ENCODE peak calls at places on chromosomes 11 and 22, in nine cellular contexts. Z is endodermal cell, K is Karpas-422, I is GM23338, O is H7, X is mammary epithelial cell, U is breast epithelium, H is fibroblast of lung, A is psoas muscle. R is an unnamed sample.

GRCh38 chr22:36288571-36289405 is 35.9 kb downstream of the APOL1 start:
- DNase-seq in A (no peak), I (no peak), O (peak; percentile 47), H (no peak), U (no peak), K (no peak), Z (no peak), X (no peak), R (no peak)

GRCh38 chr11:34840736-34841386 is 75.3 kb downstream of the APIP start:
- DNase-seq in A (no peak), O (peak; percentile 41), K (peak; percentile 87), I (peak; percentile 78), U (no peak), Z (peak; percentile 69), H (no peak), X (peak; percentile 25), R (no peak)

GRCh38 chr11:119585038-119585666 is 143.8 kb downstream of the NECTIN1 start:
- DNase-seq in X (peak; percentile 29), O (peak; percentile 85), I (peak; percentile 65), H (no peak), U (peak; percentile 71), Z (peak; percentile 88), A (peak; percentile 22), K (no peak), R (peak; percentile 51)

GRCh38 chr22:31451709-31452571 is 37.7 kb downstream of the EIF4ENIF1 start:
- DNase-seq in K (peak; percentile 75), X (peak; percentile 44), A (no peak), O (peak; percentile 59), U (no peak), Z (peak; percentile 48), H (peak; percentile 56), I (peak; percentile 67), R (no peak)

GRCh38 chr22:46681010-46681409 is 57.0 kb downstream of the CERK start:
- DNase-seq in O (peak; percentile 92), A (no peak), H (no peak), K (peak; percentile 85), X (no peak), I (peak; percentile 38), Z (no peak), U (no peak), R (no peak)

GRCh38 chr11:42049650-42050049 is 590.2 kb upstream of the LRRC4C start:
- DNase-seq in H (no peak), A (no peak), O (no peak), K (no peak), Z (no peak), X (no peak), U (no peak), I (no peak), R (no peak)

GRCh38 chr11:623999-624704 is 603 bp downstream of the CDHR5 start:
- DNase-seq in I (no peak), O (no peak), U (no peak), Z (peak; percentile 47), X (peak; percentile 31), H (peak; percentile 28), K (no peak), A (no peak), R (peak; percentile 49)

GRCh38 chr22:37141971-37142647 is 7.6 kb downstream of the IL2RB start:
- DNase-seq in Z (no peak), X (no peak), K (no peak), A (no peak), O (no peak), I (no peak), H (no peak), U (no peak), R (no peak)

GRCh38 chr11:121334973-121335711 is 42.6 kb downstream of the SC5D start:
- DNase-seq in H (peak; percentile 3), U (no peak), X (no peak), Z (no peak), O (no peak), K (peak; percentile 47), I (no peak), A (no peak), R (no peak)

GRCh38 chr11:64502634-64503033 is 88.4 kb upstream of the SLC22A12 start:
- DNase-seq in I (no peak), U (no peak), A (no peak), Z (no peak), H (no peak), K (peak; percentile 23), X (no peak), O (no peak), R (no peak)

GRCh38 chr22:42376721-42377177 is 55.5 kb downstream of the NFAM1 start:
- DNase-seq in K (no peak), Z (peak; percentile 88), I (peak; percentile 80), U (no peak), A (peak; percentile 83), H (peak; percentile 89), O (peak; percentile 90), X (no peak), R (peak; percentile 53)

GRCh38 chr11:108117746-108118371 is 3.5 kb upstream of the ACAT1 start:
- DNase-seq in X (peak; percentile 20), Z (no peak), K (peak; percentile 91), A (no peak), O (peak; percentile 29), H (peak; percentile 82), I (peak; percentile 62), U (no peak), R (no peak)

GRCh38 chr22:30822216-30823014 is 127.7 kb downstream of the OSBP2 start:
- DNase-seq in I (peak; percentile 57), K (no peak), A (no peak), Z (peak; percentile 68), X (no peak), O (peak; percentile 87), H (no peak), U (no peak), R (no peak)

GRCh38 chr11:32706985-32707736 is 87.3 kb downstream of the CCDC73 start:
- DNase-seq in U (no peak), X (peak; percentile 73), Z (no peak), K (peak; percentile 52), I (no peak), A (no peak), H (peak; percentile 81), O (no peak), R (no peak)

GRCh38 chr22:37819100-37819433 is 4.1 kb upstream of the GALR3 start:
- DNase-seq in Z (no peak), U (no peak), A (no peak), I (peak; percentile 51), X (no peak), H (no peak), O (no peak), K (no peak), R (no peak)

GRCh38 chr11:61071880-61072279 is 30.4 kb upstream of the CD5 start:
- DNase-seq in H (no peak), X (peak; percentile 34), A (no peak), K (no peak), U (no peak), Z (peak; percentile 29), I (no peak), O (no peak), R (no peak)

GRCh38 chr11:112221263-112221835 is 4.9 kb upstream of the PTS start:
- DNase-seq in Z (no peak), O (no peak), K (no peak), X (no peak), I (no peak), A (no peak), U (no peak), H (no peak), R (no peak)

GRCh38 chr11:119416606-119417580 is 6.1 kb downstream of the THY1 start:
- DNase-seq in U (no peak), Z (peak; percentile 80), K (peak; percentile 51), A (no peak), X (peak; percentile 44), O (peak; percentile 65), I (peak; percentile 68), H (peak; percentile 46), R (no peak)

GRCh38 chr11:124415356-124415923 is 9.2 kb downstream of the OR8B4 start:
- DNase-seq in A (no peak), U (no peak), K (peak; percentile 45), X (no peak), H (peak; percentile 74), Z (no peak), O (peak; percentile 38), I (peak; percentile 65), R (no peak)

GRCh38 chr11:77071077-77071476 is 4.3 kb downstream of the CAPN5 start:
- DNase-seq in O (no peak), I (no peak), X (no peak), K (no peak), Z (peak; percentile 35), H (no peak), A (no peak), U (peak; percentile 41), R (peak; percentile 33)

GRCh38 chr11:121312483-121312882 is 19.9 kb downstream of the SC5D start:
- DNase-seq in H (no peak), U (no peak), K (peak; percentile 57), Z (no peak), A (no peak), I (no peak), X (no peak), O (no peak), R (no peak)

GRCh38 chr11:62575156-62575555 is 1.5 kb upstream of the EEF1G start:
- DNase-seq in I (no peak), H (no peak), K (no peak), U (no peak), X (no peak), A (no peak), Z (no peak), O (peak; percentile 72), R (no peak)

GRCh38 chr11:9367551-9367950 is 16.9 kb upstream of the IPO7 start:
- DNase-seq in Z (no peak), X (no peak), O (no peak), A (no peak), I (no peak), U (no peak), K (no peak), H (no peak), R (no peak)

GRCh38 chr11:85634747-85635146 is 6.4 kb downstream of the TMEM126B start:
- DNase-seq in I (no peak), O (no peak), A (no peak), H (no peak), K (no peak), X (no peak), Z (no peak), U (no peak), R (peak; percentile 52)
- H3K36me3 ChIP-seq in I (peaks cover 36% of the 10 kb centered on the region), O (peaks cover 3% of the 10 kb centered on the region), A (peaks cover 3% of the 10 kb centered on the region), H (peaks cover 2% of the 10 kb centered on the region), K (peaks cover 69% of the 10 kb centered on the region), X (peaks cover 19% of the 10 kb centered on the region), Z (peaks cover 46% of the 10 kb centered on the region), U (no peaks in the 10 kb centered on the region), R (no peaks in the 10 kb centered on the region)

GRCh38 chr11:17434108-17434507 is 42.5 kb downstream of the ABCC8 start:
- DNase-seq in K (no peak), I (no peak), H (no peak), O (no peak), X (no peak), Z (no peak), A (no peak), U (no peak), R (no peak)
- H3K27me3 ChIP-seq in K (no peaks in the 10 kb centered on the region), I (peaks cover 9% of the 10 kb centered on the region), H (no peaks in the 10 kb centered on the region), O (peaks cover 5% of the 10 kb centered on the region), X (no peaks in the 10 kb centered on the region), Z (peaks cover 11% of the 10 kb centered on the region), A (no peaks in the 10 kb centered on the region), U (no peaks in the 10 kb centered on the region), R (no peaks in the 10 kb centered on the region)

GRCh38 chr11:70152244-70152643 is 50.9 kb upstream of the FADD start:
- DNase-seq in I (no peak), H (no peak), O (no peak), X (no peak), Z (no peak), A (no peak), U (no peak), K (no peak), R (no peak)
- H3K36me3 ChIP-seq in I (no peaks in the 10 kb centered on the region), H (no peaks in the 10 kb centered on the region), O (no peaks in the 10 kb centered on the region), X (peaks cover 2% of the 10 kb centered on the region), Z (no peaks in the 10 kb centered on the region), A (no peaks in the 10 kb centered on the region), U (no peaks in the 10 kb centered on the region), K (no peaks in the 10 kb centered on the region), R (no peaks in the 10 kb centered on the region)

GRCh38 chr22:23579870-23580585 is at the start of gene IGLL1:
- DNase-seq in A (no peak), U (no peak), K (peak; percentile 96), Z (no peak), X (no peak), I (no peak), H (no peak), O (peak; percentile 56), R (no peak)
- H3K27me3 ChIP-seq in A (no peaks in the 10 kb centered on the region), U (no peaks in the 10 kb centered on the region), K (no peaks in the 10 kb centered on the region), Z (no peaks in the 10 kb centered on the region), X (no peaks in the 10 kb centered on the region), I (no peaks in the 10 kb centered on the region), H (no peaks in the 10 kb centered on the region), O (no peaks in the 10 kb centered on the region), R (no peaks in the 10 kb centered on the region)

R was measured in Caco-2.